ENCODE peak calls at places on chromosomes 11 and 22, in six cellular contexts. Q is IMR-90, L is neuronal stem cell, S is mesenchymal stem cell, I is H9, M is H1. N is an unnamed sample.

GRCh38 chr11:70760416-70761020 is 362.2 kb downstream of the CTTN start:
- DNase-seq in S (no peak), M (no peak), I (no peak), L (no peak), Q (no peak), N (peak; percentile 29)

GRCh38 chr11:32353884-32354283 is 81.5 kb downstream of the WT1 start:
- DNase-seq in Q (no peak), S (no peak), I (no peak), M (no peak), L (no peak), N (no peak)

GRCh38 chr11:9799901-9800300 is 136.0 kb downstream of the SWAP70 start:
- DNase-seq in I (no peak), Q (no peak), L (no peak), S (no peak), M (no peak), N (no peak)

GRCh38 chr11:10413268-10413667 is 41.8 kb upstream of the AMPD3 start:
- DNase-seq in Q (peak; percentile 22), M (no peak), S (peak; percentile 29), I (no peak), L (no peak), N (peak; percentile 44)

GRCh38 chr11:61698173-61698965 is 18.2 kb downstream of the DAGLA start:
- DNase-seq in S (no peak), M (no peak), Q (no peak), L (no peak), I (no peak), N (no peak)

GRCh38 chr22:44437493-44438015 is 60.5 kb downstream of the RTL6 start:
- DNase-seq in S (no peak), M (no peak), L (no peak), I (no peak), Q (peak; percentile 23), N (no peak)

GRCh38 chr22:46069518-46070214 is 80.7 kb upstream of the PPARA start:
- DNase-seq in S (peak; percentile 28), L (no peak), I (peak; percentile 25), Q (peak; percentile 91), M (no peak), N (no peak)

GRCh38 chr11:48058777-48059176 is 78.4 kb downstream of the PTPRJ start:
- DNase-seq in S (no peak), M (no peak), L (no peak), I (no peak), Q (no peak), N (no peak)

GRCh38 chr11:48095779-48096470 is 115.6 kb downstream of the PTPRJ start:
- DNase-seq in Q (no peak), I (no peak), M (no peak), S (peak; percentile 14), L (no peak), N (peak; percentile 41)

GRCh38 chr22:28021998-28022660 is 103.1 kb upstream of the PITPNB start:
- DNase-seq in Q (no peak), S (no peak), M (no peak), I (no peak), L (no peak), N (no peak)

GRCh38 chr11:34899633-34900016 is 16.6 kb downstream of the APIP start:
- DNase-seq in M (no peak), I (no peak), L (no peak), S (no peak), Q (no peak), N (peak; percentile 37)

GRCh38 chr11:126716456-126717083 is 284.0 kb downstream of the KIRREL3 start:
- DNase-seq in S (peak; percentile 11), I (peak; percentile 57), Q (peak; percentile 43), M (no peak), L (no peak), N (peak; percentile 80)

GRCh38 chr11:70788247-70789022 is 390.1 kb downstream of the CTTN start:
- DNase-seq in L (no peak), Q (peak; percentile 89), S (peak; percentile 92), I (no peak), M (no peak), N (no peak)

DNA sequence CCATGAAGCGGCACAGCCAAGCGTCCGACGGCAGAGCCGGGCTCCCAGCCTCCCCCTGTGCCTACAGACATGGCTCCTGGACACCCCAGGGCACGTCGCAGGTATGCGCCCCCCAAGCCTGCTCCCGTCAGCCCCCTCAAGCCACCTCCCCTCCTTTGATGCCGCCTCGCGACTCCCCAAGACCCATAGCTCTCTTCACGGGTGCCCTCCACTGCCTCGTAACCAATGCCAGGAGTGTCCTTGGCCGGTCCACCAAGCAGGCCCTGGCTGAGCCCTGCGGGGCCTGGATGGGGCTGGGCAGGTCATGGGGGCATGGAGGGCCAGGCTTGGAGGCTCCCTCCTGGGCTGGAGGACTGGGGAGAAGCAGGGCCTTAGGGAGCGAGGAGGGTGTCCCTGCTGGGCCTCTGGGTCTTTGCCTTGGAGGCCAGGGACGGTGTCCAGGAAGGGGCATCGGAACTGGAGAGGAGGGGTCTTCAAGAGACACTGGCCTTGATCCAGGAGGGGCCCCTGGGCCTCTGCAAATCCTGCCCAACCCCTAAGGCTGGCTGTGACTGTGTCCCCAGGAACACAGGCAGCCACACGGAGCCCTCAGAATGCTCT is 9.2 kb downstream of the ANO9 start:
- DNase-seq in Q (no peak), L (no peak), S (no peak), M (no peak), I (no peak), N (no peak)
- H2BK15ac ChIP-seq in Q (no peak overlapping the region), L (peak overlapping the region; percentile 75), S (no peak overlapping the region), M (no peak overlapping the region), I (no peak overlapping the region), N (no peak overlapping the region)

GRCh38 chr11:35976434-35976833 is 32.6 kb downstream of the LDLRAD3 start:
- DNase-seq in S (no peak), I (no peak), Q (no peak), M (no peak), L (no peak), N (no peak)
- H2BK15ac ChIP-seq in S (no peak overlapping the region), I (no peak overlapping the region), Q (no peak overlapping the region), M (no peak overlapping the region), L (no peak overlapping the region), N (no peak overlapping the region)

DNA sequence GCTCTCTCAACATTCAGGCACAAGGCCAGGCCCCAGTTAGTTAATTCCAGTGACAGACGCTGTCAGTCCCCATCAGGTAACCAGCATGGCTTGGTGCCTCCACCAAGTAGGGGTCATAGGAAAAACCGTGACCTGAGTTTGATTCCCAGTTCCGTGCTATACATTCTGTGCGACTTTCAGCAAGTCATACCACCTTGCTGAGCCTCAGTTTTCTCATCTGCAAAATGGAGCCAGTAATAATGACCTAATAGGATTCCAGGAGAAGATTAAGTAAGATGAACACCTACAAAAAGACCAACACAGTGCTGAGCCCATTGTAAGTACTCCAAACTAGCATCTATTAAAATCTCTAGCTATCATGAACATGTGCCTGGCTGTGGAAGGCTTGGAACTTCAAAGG is 24.8 kb upstream of the LRRC55 start:
- DNase-seq in S (no peak), Q (no peak), M (no peak), L (no peak), I (no peak), N (no peak)
- H2BK15ac ChIP-seq in S (no peak overlapping the region), Q (no peak overlapping the region), M (no peak overlapping the region), L (no peak overlapping the region), I (no peak overlapping the region), N (no peak overlapping the region)

GRCh38 chr11:43947815-43948214 is 5.4 kb downstream of the C11orf96 start:
- DNase-seq in L (no peak), Q (no peak), M (no peak), I (no peak), S (no peak), N (no peak)
- H2BK15ac ChIP-seq in L (no peak overlapping the region), Q (no peak overlapping the region), M (peak overlapping the region; percentile 81), I (no peak overlapping the region), S (peak overlapping the region; percentile 38), N (no peak overlapping the region)

DNA sequence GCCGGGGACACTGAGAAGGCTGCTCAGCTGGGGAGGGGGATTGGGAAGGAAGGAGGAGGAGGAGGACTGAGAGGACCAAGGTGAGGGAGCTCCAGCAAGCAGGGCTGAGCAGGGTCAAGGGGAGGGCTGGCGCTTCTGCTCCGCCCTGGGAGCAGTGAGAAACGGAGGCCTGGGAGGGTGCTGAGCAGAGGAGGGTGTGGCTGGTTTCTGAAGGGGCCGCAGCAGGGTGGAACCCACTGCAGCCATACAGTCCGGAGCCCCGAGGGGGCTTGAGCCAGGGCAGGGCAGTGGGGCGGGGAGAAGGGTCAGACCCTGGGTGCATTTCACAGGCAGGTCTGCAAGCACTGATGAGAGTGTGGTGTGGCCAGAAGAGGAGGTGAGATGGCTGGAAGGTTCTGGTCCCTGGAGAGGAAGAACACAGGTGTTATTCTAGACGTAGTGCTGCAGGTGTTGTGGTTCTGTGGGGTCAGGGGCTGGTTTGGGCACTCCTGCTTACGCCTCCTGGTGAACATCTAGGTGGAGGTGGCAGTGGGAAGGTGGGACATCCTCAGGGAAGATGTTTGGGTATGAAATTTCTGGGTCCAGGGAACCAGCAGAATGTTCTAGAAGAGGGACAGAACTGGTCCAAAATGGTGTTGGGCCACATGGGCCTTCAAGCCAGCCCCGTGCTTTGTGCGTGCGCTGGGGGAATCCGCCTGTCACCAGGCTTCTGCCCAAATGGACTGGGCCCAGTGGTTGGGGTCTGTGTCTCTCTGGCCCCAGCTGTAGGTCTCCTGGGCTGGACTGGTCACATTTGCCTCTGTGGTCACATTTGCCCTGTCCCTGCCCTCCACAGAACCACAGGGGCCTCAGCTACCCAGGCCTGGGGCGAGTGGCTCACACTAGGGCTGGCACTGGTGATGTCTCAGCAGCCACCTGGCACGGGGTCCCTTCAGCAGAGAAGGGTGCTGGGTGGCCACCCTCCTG is 714.7 kb downstream of the BRD1 start:
- DNase-seq in M (no peak), L (no peak), I (no peak), Q (no peak), S (no peak), N (no peak)
- H2BK15ac ChIP-seq in M (no peak overlapping the region), L (peak overlapping the region; percentile 87), I (no peak overlapping the region), Q (no peak overlapping the region), S (no peak overlapping the region), N (no peak overlapping the region)

GRCh38 chr11:13682212-13682611 is 13.7 kb downstream of the FAR1 start:
- DNase-seq in S (no peak), Q (no peak), I (no peak), L (no peak), M (no peak), N (no peak)

GRCh38 chr11:13691296-13691899 is 22.9 kb downstream of the FAR1 start:
- DNase-seq in M (no peak), L (no peak), Q (no peak), I (no peak), S (no peak), N (no peak)

GRCh38 chr11:13692172-13692571 is 23.7 kb downstream of the FAR1 start:
- DNase-seq in L (no peak), I (no peak), S (no peak), Q (no peak), M (no peak), N (no peak)

GRCh38 chr11:13685461-13686108 is 17.1 kb downstream of the FAR1 start:
- DNase-seq in M (no peak), I (no peak), Q (peak; percentile 15), L (no peak), S (peak; percentile 22), N (peak; percentile 31)

GRCh38 chr11:13687271-13687670 is 18.8 kb downstream of the FAR1 start:
- DNase-seq in L (no peak), I (no peak), M (no peak), Q (no peak), S (no peak), N (peak; percentile 65)
- H2BK15ac ChIP-seq in L (no peak overlapping the region), I (no peak overlapping the region), M (no peak overlapping the region), Q (no peak overlapping the region), S (no peak overlapping the region), N (no peak overlapping the region)